ENCODE peak calls at places on chromosome 22, in ten cellular contexts. One of them, this sample, is unnamed.

GRCh38 chr22:36977401-36977861 is 41.8 kb downstream of the TST start:
- DNase-seq in T1000: no peak
- DNase-seq in GM04503: no peak
- DNase-seq in NAMALWA: peak; percentile 93
- DNase-seq in T-helper 9 cell: peak; percentile 74
- DNase-seq in AG04449: no peak
- DNase-seq in AG04450: no peak
- DNase-seq in Kasumi-1: peak; percentile 55
- DNase-seq in NT2/D1: no peak
- DNase-seq in activated CD4-positive, alpha-beta T cell treated with anti-CD3 and anti-CD28 coated beads for 24 hours: peak; percentile 75
- DNase-seq in this sample: peak; percentile 25

GRCh38 chr22:24185001-24185500 is 3.8 kb downstream of the SUSD2 start:
- DNase-seq in T1000: no peak
- DNase-seq in GM04503: no peak
- DNase-seq in NAMALWA: no peak
- DNase-seq in T-helper 9 cell: no peak
- DNase-seq in AG04449: no peak
- DNase-seq in AG04450: no peak
- DNase-seq in Kasumi-1: no peak
- DNase-seq in NT2/D1: no peak
- DNase-seq in activated CD4-positive, alpha-beta T cell treated with anti-CD3 and anti-CD28 coated beads for 24 hours: no peak
- DNase-seq in this sample: no peak

GRCh38 chr22:45837507-45837906 is 139.5 kb downstream of the WNT7B start:
- DNase-seq in T1000: no peak
- DNase-seq in GM04503: no peak
- DNase-seq in NAMALWA: no peak
- DNase-seq in T-helper 9 cell: no peak
- DNase-seq in AG04449: no peak
- DNase-seq in AG04450: no peak
- DNase-seq in Kasumi-1: no peak
- DNase-seq in NT2/D1: no peak
- DNase-seq in activated CD4-positive, alpha-beta T cell treated with anti-CD3 and anti-CD28 coated beads for 24 hours: no peak
- DNase-seq in this sample: no peak

GRCh38 chr22:28051787-28052356 is 132.8 kb upstream of the PITPNB start:
- DNase-seq in T1000: peak; percentile 36
- DNase-seq in GM04503: no peak
- DNase-seq in NAMALWA: peak; percentile 35
- DNase-seq in T-helper 9 cell: no peak
- DNase-seq in AG04449: no peak
- DNase-seq in AG04450: no peak
- DNase-seq in Kasumi-1: peak; percentile 27
- DNase-seq in NT2/D1: peak; percentile 55
- DNase-seq in activated CD4-positive, alpha-beta T cell treated with anti-CD3 and anti-CD28 coated beads for 24 hours: peak; percentile 43
- DNase-seq in this sample: peak; percentile 63

GRCh38 chr22:44068422-44069191 is 44.5 kb downstream of the PARVB start:
- DNase-seq in T1000: no peak
- DNase-seq in GM04503: no peak
- DNase-seq in NAMALWA: no peak
- DNase-seq in T-helper 9 cell: no peak
- DNase-seq in AG04449: no peak
- DNase-seq in AG04450: no peak
- DNase-seq in Kasumi-1: peak; percentile 65
- DNase-seq in NT2/D1: no peak
- DNase-seq in activated CD4-positive, alpha-beta T cell treated with anti-CD3 and anti-CD28 coated beads for 24 hours: no peak
- DNase-seq in this sample: no peak

GRCh38 chr22:27197071-27197470 is 539.7 kb downstream of the MIAT start:
- DNase-seq in T1000: no peak
- DNase-seq in GM04503: no peak
- DNase-seq in NAMALWA: no peak
- DNase-seq in T-helper 9 cell: no peak
- DNase-seq in AG04449: no peak
- DNase-seq in AG04450: no peak
- DNase-seq in Kasumi-1: no peak
- DNase-seq in NT2/D1: no peak
- DNase-seq in activated CD4-positive, alpha-beta T cell treated with anti-CD3 and anti-CD28 coated beads for 24 hours: no peak
- DNase-seq in this sample: no peak

GRCh38 chr22:20135265-20135664 is 3.7 kb downstream of the ZDHHC8 start:
- DNase-seq in T1000: no peak
- DNase-seq in GM04503: no peak
- DNase-seq in NAMALWA: no peak
- DNase-seq in T-helper 9 cell: no peak
- DNase-seq in AG04449: no peak
- DNase-seq in AG04450: no peak
- DNase-seq in Kasumi-1: no peak
- DNase-seq in NT2/D1: no peak
- DNase-seq in activated CD4-positive, alpha-beta T cell treated with anti-CD3 and anti-CD28 coated beads for 24 hours: no peak
- DNase-seq in this sample: no peak

GRCh38 chr22:19848298-19849224 is 6.1 kb downstream of the GNB1L start:
- DNase-seq in T1000: no peak
- DNase-seq in GM04503: no peak
- DNase-seq in NAMALWA: no peak
- DNase-seq in T-helper 9 cell: no peak
- DNase-seq in AG04449: no peak
- DNase-seq in AG04450: no peak
- DNase-seq in Kasumi-1: no peak
- DNase-seq in NT2/D1: no peak
- DNase-seq in activated CD4-positive, alpha-beta T cell treated with anti-CD3 and anti-CD28 coated beads for 24 hours: no peak
- DNase-seq in this sample: peak; percentile 29

GRCh38 chr22:27238935-27239510 is 562.5 kb downstream of the MN1 start:
- DNase-seq in T1000: peak; percentile 41
- DNase-seq in GM04503: no peak
- DNase-seq in NAMALWA: no peak
- DNase-seq in T-helper 9 cell: no peak
- DNase-seq in AG04449: peak; percentile 92
- DNase-seq in AG04450: peak; percentile 95
- DNase-seq in Kasumi-1: no peak
- DNase-seq in NT2/D1: no peak
- DNase-seq in activated CD4-positive, alpha-beta T cell treated with anti-CD3 and anti-CD28 coated beads for 24 hours: no peak
- DNase-seq in this sample: peak; percentile 97

GRCh38 chr22:49236541-49237075 is 591.1 kb downstream of the BRD1 start:
- DNase-seq in T1000: no peak
- DNase-seq in GM04503: no peak
- DNase-seq in NAMALWA: no peak
- DNase-seq in T-helper 9 cell: no peak
- DNase-seq in AG04449: no peak
- DNase-seq in AG04450: no peak
- DNase-seq in Kasumi-1: no peak
- DNase-seq in NT2/D1: no peak
- DNase-seq in activated CD4-positive, alpha-beta T cell treated with anti-CD3 and anti-CD28 coated beads for 24 hours: no peak
- DNase-seq in this sample: no peak

GRCh38 chr22:29820941-29821789 is 16.9 kb downstream of the ASCC2 start:
- DNase-seq in T1000: peak; percentile 57
- DNase-seq in GM04503: peak; percentile 56
- DNase-seq in NAMALWA: peak; percentile 25
- DNase-seq in T-helper 9 cell: no peak
- DNase-seq in AG04449: peak; percentile 78
- DNase-seq in AG04450: peak; percentile 77
- DNase-seq in Kasumi-1: peak; percentile 99
- DNase-seq in NT2/D1: no peak
- DNase-seq in activated CD4-positive, alpha-beta T cell treated with anti-CD3 and anti-CD28 coated beads for 24 hours: peak; percentile 37
- DNase-seq in this sample: peak; percentile 80

GRCh38 chr22:44448271-44448780 is 49.7 kb downstream of the RTL6 start:
- DNase-seq in T1000: peak; percentile 95
- DNase-seq in GM04503: peak; percentile 85
- DNase-seq in NAMALWA: peak; percentile 10
- DNase-seq in T-helper 9 cell: no peak
- DNase-seq in AG04449: peak; percentile 88
- DNase-seq in AG04450: peak; percentile 90
- DNase-seq in Kasumi-1: no peak
- DNase-seq in NT2/D1: no peak
- DNase-seq in activated CD4-positive, alpha-beta T cell treated with anti-CD3 and anti-CD28 coated beads for 24 hours: no peak
- DNase-seq in this sample: peak; percentile 94